ENCODE peak calls at places on chromosomes 1 and 21, in eight cellular contexts. M is NCI-H1105; F is HuH-7.5; G is NCI-H1092; R is ascending aorta; T is stimulated activated CD4-positive, alpha-beta T cell treated with anti-CD3 and anti-CD28 coated beads, Interleukin-1b, Interleukin-23, amount 100 ng/mL, for 24 hours; Y is fibroblast of the conjunctiva; S is astrocyte of the cerebellum. O is an unnamed sample.

GRCh38 chr21:45056505-45056904 is 17.9 kb upstream of the ADARB1 start:
- DNase-seq in M (no peak), F (no peak), G (no peak), R (no peak), T (no peak), Y (no peak), S (no peak), O (no peak)

GRCh38 chr1:87399264-87399663 is 70.6 kb downstream of the LMO4 start:
- DNase-seq in M (peak), F (no peak), G (no peak), R (no peak), T (no peak), Y (no peak), S (no peak), O (peak)

GRCh38 chr21:14962217-14962616 is 102.6 kb downstream of the NRIP1 start:
- DNase-seq in M (no peak), F (no peak), G (no peak), R (no peak), T (no peak), Y (no peak), S (no peak), O (no peak)

GRCh38 chr1:164588388-164589341 is 29.7 kb downstream of the PBX1 start:
- DNase-seq in M (peak), F (no peak), G (peak), R (no peak), T (no peak), Y (peak), S (peak), O (no peak)

GRCh38 chr21:34693192-34693810 is 24.5 kb downstream of the CLIC6 start:
- DNase-seq in M (peak), F (peak), G (peak), R (no peak), T (peak), Y (peak), S (peak), O (peak)

GRCh38 chr1:88016947-88017346 is 667.1 kb upstream of the PKN2 start:
- DNase-seq in M (no peak), F (no peak), G (no peak), R (no peak), T (no peak), Y (no peak), S (no peak), O (no peak)

GRCh38 chr1:21157868-21158267 is 18.8 kb downstream of the EIF4G3 start:
- DNase-seq in M (no peak), F (no peak), G (no peak), R (no peak), T (no peak), Y (no peak), S (no peak), O (no peak)

GRCh38 chr21:28877318-28877884 is 115.3 kb downstream of the LTN1 start:
- DNase-seq in M (no peak), F (no peak), G (no peak), R (no peak), T (no peak), Y (no peak), S (no peak), O (no peak)

GRCh38 chr1:18217398-18218043 is 109.9 kb downstream of the IGSF21 start:
- DNase-seq in M (no peak), F (peak), G (peak), R (no peak), T (no peak), Y (no peak), S (no peak), O (no peak)

GRCh38 chr1:41503507-41504125 is 19.1 kb upstream of the EDN2 start:
- DNase-seq in M (no peak), F (no peak), G (no peak), R (no peak), T (no peak), Y (peak), S (peak), O (no peak)

GRCh38 chr1:245678866-245679411 is 524.2 kb downstream of the KIF26B start:
- DNase-seq in M (no peak), F (no peak), G (no peak), R (no peak), T (no peak), Y (no peak), S (no peak), O (no peak)

GRCh38 chr1:36239941-36240637 is 15.8 kb downstream of the THRAP3 start:
- DNase-seq in M (no peak), F (no peak), G (peak), R (no peak), T (no peak), Y (no peak), S (no peak), O (no peak)

O was measured in NCI-H748 treated with DMSO at 0.1 percent for 48 hours.